ENCODE peak calls at places on chromosomes 4 and X, in six cellular contexts. P, I, V, E, S and F are unnamed samples.
A peak's percentile ranks its signal among the peaks of the same experiment; 100 is the strongest.

GRCh38 chr4:37715889-37716402 is 29.8 kb upstream of the RELL1 start:
- DNase-seq in S (peak; percentile 35), P (peak; percentile 10), V (peak; percentile 66), I (no peak), E (peak; percentile 83), F (no peak)

GRCh38 chr4:3527101-3527913 is 4.9 kb downstream of the LRPAP1 start:
- DNase-seq in S (no peak), E (no peak), V (no peak), P (no peak), I (no peak), F (no peak)

GRCh38 chrX:72180539-72180938 is 1.0 kb upstream of the PIN4 start:
- DNase-seq in I (no peak), V (no peak), P (no peak), S (no peak), E (no peak), F (no peak)

GRCh38 chrX:9829308-9830267 is 43.4 kb downstream of the SHROOM2 start:
- DNase-seq in S (peak; percentile 4), V (peak; percentile 66), P (no peak), I (no peak), E (no peak), F (no peak)

GRCh38 chr4:126778348-126778747 is 854.4 kb upstream of the INTU start:
- DNase-seq in I (no peak), E (no peak), V (peak; percentile 60), P (no peak), S (peak; percentile 84), F (no peak)

GRCh38 chrX:10526442-10526841 is 93.9 kb downstream of the MID1 start:
- DNase-seq in S (peak; percentile 73), P (no peak), V (peak; percentile 70), I (no peak), E (no peak), F (no peak)

GRCh38 chrX:119687661-119688413 is 5.1 kb downstream of the SEPTIN6 start:
- DNase-seq in E (no peak), P (no peak), I (no peak), V (no peak), S (peak; percentile 61), F (no peak)

GRCh38 chrX:50827996-50828395 is 14.0 kb upstream of the SHROOM4 start:
- DNase-seq in E (no peak), S (no peak), P (no peak), I (peak; percentile 45), V (no peak), F (no peak)

GRCh38 chr4:92257931-92258857 is 45.6 kb upstream of the GRID2 start:
- DNase-seq in S (no peak), V (no peak), E (no peak), I (no peak), P (no peak), F (no peak)

GRCh38 chrX:139930923-139931645 is 1.8 kb downstream of the ATP11C start:
- DNase-seq in I (no peak), P (no peak), S (peak; percentile 33), E (no peak), V (no peak), F (no peak)

GRCh38 chrX:21989415-21989814 is 42.7 kb upstream of the PHEX start:
- DNase-seq in S (no peak), P (no peak), E (no peak), I (no peak), V (no peak), F (no peak)

GRCh38 chr4:5773271-5773555 is 62.2 kb downstream of the EVC start:
- DNase-seq in I (no peak), S (peak; percentile 83), P (no peak), E (no peak), V (peak; percentile 48), F (no peak)

GRCh38 chr4:168765726-168766125 is 244.3 kb downstream of the CBR4 start:
- DNase-seq in I (no peak), E (no peak), S (peak; percentile 47), V (peak; percentile 79), P (peak; percentile 37), F (no peak)

GRCh38 chr4:122602277-122603142 is 18.4 kb downstream of the IL21 start:
- DNase-seq in I (no peak), P (no peak), E (no peak), V (peak; percentile 82), S (peak; percentile 73), F (no peak)

GRCh38 chr4:78484574-78484973 is 67.0 kb upstream of the ANXA3 start:
- DNase-seq in E (no peak), P (no peak), V (no peak), S (no peak), I (no peak), F (no peak)

GRCh38 chrX:332496-332860 is 13.9 kb upstream of the GTPBP6 start:
- DNase-seq in V (no peak), P (no peak), I (no peak), S (no peak), E (no peak), F (no peak)

GRCh38 chr4:40840985-40841571 is 91.3 kb downstream of the NSUN7 start:
- DNase-seq in S (peak; percentile 83), V (peak; percentile 71), P (peak; percentile 71), I (peak; percentile 72), E (peak; percentile 31), F (peak; percentile 50)

GRCh38 chr4:2696423-2696822 is 59.7 kb downstream of the TNIP2 start:
- DNase-seq in E (no peak), S (no peak), P (no peak), V (no peak), I (no peak), F (no peak)

GRCh38 chr4:75710246-75710645 is 14.1 kb upstream of the USO1 start:
- DNase-seq in E (no peak), V (no peak), S (no peak), P (no peak), I (no peak), F (no peak)

GRCh38 chrX:41275661-41276609 is 58.0 kb upstream of the DDX3X start:
- DNase-seq in I (no peak), V (peak; percentile 73), E (peak; percentile 20), P (peak; percentile 64), S (peak; percentile 81), F (no peak)

GRCh38 chr4:41204400-41204978 is 9.9 kb downstream of the APBB2 start:
- DNase-seq in P (peak; percentile 66), I (no peak), V (peak; percentile 57), E (no peak), S (peak; percentile 85), F (no peak)

GRCh38 chrX:118523920-118524319 is 28.3 kb downstream of the DOCK11 start:
- DNase-seq in E (no peak), V (no peak), P (no peak), S (no peak), I (no peak), F (no peak)

GRCh38 chr4:141425124-141425523 is 204.4 kb downstream of the ZNF330 start:
- DNase-seq in P (no peak), S (peak; percentile 79), V (peak; percentile 87), E (no peak), I (no peak), F (peak; percentile 73)

GRCh38 chrX:131595120-131595519 is 51.2 kb downstream of the OR13H1 start:
- DNase-seq in I (no peak), P (no peak), V (peak; percentile 68), E (no peak), S (peak; percentile 31), F (no peak)

GRCh38 chr4:149031399-149031798 is 589.2 kb upstream of the NR3C2 start:
- DNase-seq in P (no peak), I (no peak), V (peak; percentile 1), E (no peak), S (peak; percentile 8), F (no peak)

GRCh38 chr4:172892300-172892699 is 276.3 kb upstream of the GALNT7 start:
- DNase-seq in I (peak; percentile 15), S (peak; percentile 33), E (no peak), P (no peak), V (peak; percentile 13), F (no peak)

GRCh38 chr4:189843392-189844009 is 97.2 kb upstream of the FRG1 start:
- DNase-seq in P (no peak), I (no peak), E (no peak), V (no peak), S (no peak), F (no peak)

GRCh38 chrX:37995428-37995827 is 10.9 kb upstream of the SYTL5 start:
- DNase-seq in S (no peak), P (no peak), V (no peak), E (no peak), I (no peak), F (no peak)
- TF ChIP-seq CTCF in S (no peak), P (no peak), V (no peak), E (no peak), I (no peak), F (no peak)

GRCh38 chr4:89108068-89108467 is 3.3 kb upstream of the TIGD2 start:
- DNase-seq in I (no peak), P (no peak), E (no peak), V (no peak), S (no peak), F (no peak)

GRCh38 chr4:89110986-89111832 is at the start of gene TIGD2:
- DNase-seq in I (peak; percentile 25), V (peak; percentile 88), S (peak; percentile 97), E (peak; percentile 78), P (peak; percentile 84), F (no peak)

GRCh38 chr4:89110541-89110985 is 770 bp upstream of the TIGD2 start:
- DNase-seq in P (no peak), S (no peak), V (no peak), I (no peak), E (no peak), F (no peak)

GRCh38 chr4:89111833-89112563 is 665 bp downstream of the TIGD2 start:
- DNase-seq in V (peak; percentile 97), P (no peak), S (peak; percentile 94), E (no peak), I (no peak), F (peak; percentile 79)

GRCh38 chr4:89109841-89110540 is 1.3 kb upstream of the TIGD2 start:
- DNase-seq in E (no peak), I (no peak), P (no peak), V (peak; percentile 12), S (peak; percentile 50), F (no peak)
- H3K4me3 ChIP-seq in E (peak overlapping the region; percentile 93), I (peak overlapping the region; percentile 67), P (peak overlapping the region; percentile 63), V (peak overlapping the region; percentile 89), S (no peak overlapping the region), F (no peak overlapping the region)

GRCh38 chr4:38759077-38759789 is 23.6 kb downstream of the TLR10 start:
- DNase-seq in V (peak; percentile 74), I (no peak), E (peak; percentile 24), P (peak; percentile 75), S (peak; percentile 90), F (no peak)
- TF ChIP-seq CTCF in V (peak; percentile 52), I (peak; percentile 69), E (peak; percentile 66), P (peak; percentile 75), S (peak; percentile 45), F (peak; percentile 56)

DNA sequence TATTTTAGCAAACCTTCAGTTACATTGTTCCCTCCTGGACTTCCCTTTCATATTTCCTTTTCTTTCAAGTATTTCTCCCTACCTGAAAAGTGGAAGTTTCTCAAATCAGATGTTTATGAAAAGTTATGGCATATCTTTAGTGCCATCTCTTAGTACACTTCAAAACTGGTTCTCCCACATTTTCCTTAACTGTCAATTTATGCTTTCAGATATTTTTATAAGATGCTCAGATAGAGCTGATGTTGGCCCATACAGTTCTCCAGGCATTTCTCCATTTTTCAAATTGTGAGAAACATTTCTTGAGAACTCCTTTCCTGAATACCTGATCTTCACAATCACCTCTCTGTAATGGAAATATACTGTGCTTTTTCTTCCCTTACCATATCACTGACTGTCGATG is 32.5 kb upstream of the AP1AR start:
- DNase-seq in V (no peak), P (no peak), E (no peak), I (no peak), S (no peak), F (no peak)
- H3K4me3 ChIP-seq in V (no peak overlapping the region), P (no peak overlapping the region), E (no peak overlapping the region), I (no peak overlapping the region), S (no peak overlapping the region), F (no peak overlapping the region)